ENCODE peak calls at places on chromosomes 11 and 22, in five cellular contexts. X is K562, L is IMR-90, Q is GM12878, W is HepG2. M is an unnamed sample.

GRCh38 chr11:59680287-59681154 is 11.7 kb upstream of the PATL1 start:
- DNase-seq in W (peak; percentile 73), X (peak; percentile 60), L (peak; percentile 83), Q (peak; percentile 20), M (peak; percentile 75)

GRCh38 chr22:21677606-21678443 is 12.0 kb downstream of the PPIL2 start:
- DNase-seq in Q (no peak), W (peak; percentile 91), X (peak; percentile 56), L (no peak), M (no peak)

GRCh38 chr22:49660794-49661781 is 166.6 kb downstream of the BRD1 start:
- DNase-seq in L (no peak), X (no peak), Q (no peak), W (no peak), M (no peak)

GRCh38 chr11:94870422-94870821 is 102.3 kb downstream of the AMOTL1 start:
- DNase-seq in L (no peak), W (no peak), Q (no peak), X (no peak), M (no peak)

GRCh38 chr22:50167689-50168489 is 2.6 kb upstream of the PANX2 start:
- DNase-seq in L (no peak), W (no peak), X (peak; percentile 34), Q (no peak), M (no peak)

GRCh38 chr11:77734890-77735289 is 85.6 kb downstream of the RSF1 start:
- DNase-seq in L (no peak), W (no peak), Q (no peak), X (no peak), M (no peak)

GRCh38 chr11:18634140-18635032 is at the start of gene SPTY2D1:
- DNase-seq in Q (peak; percentile 93), X (peak; percentile 91), W (peak; percentile 99), L (peak; percentile 99), M (peak; percentile 99)

GRCh38 chr11:112697371-112697770 is 263.8 kb upstream of the NCAM1 start:
- DNase-seq in X (no peak), L (no peak), Q (no peak), W (no peak), M (no peak)

GRCh38 chr22:19849800-19850481 is 4.7 kb downstream of the GNB1L start:
- DNase-seq in W (no peak), X (no peak), L (no peak), Q (no peak), M (no peak)

GRCh38 chr11:106956887-106957505 is 61.3 kb downstream of the GUCY1A2 start:
- DNase-seq in L (no peak), W (no peak), Q (no peak), X (no peak), M (no peak)

GRCh38 chr11:74696488-74696887 is 34.7 kb downstream of the CHRDL2 start:
- DNase-seq in L (no peak), X (no peak), Q (no peak), W (no peak), M (peak; percentile 43)

GRCh38 chr11:112173152-112173551 is 2.2 kb upstream of the BCO2 start:
- DNase-seq in X (no peak), L (no peak), W (no peak), Q (no peak), M (no peak)

GRCh38 chr11:113540416-113541330 is 65.5 kb upstream of the DRD2 start:
- DNase-seq in L (no peak), W (no peak), X (no peak), Q (no peak), M (no peak)

GRCh38 chr11:126060651-126061220 is 1.9 kb downstream of the CDON start:
- DNase-seq in W (peak; percentile 45), Q (no peak), L (no peak), X (no peak), M (no peak)

GRCh38 chr11:44709966-44710365 is 16.8 kb upstream of the TSPAN18 start:
- DNase-seq in L (peak; percentile 27), W (no peak), X (no peak), Q (no peak), M (no peak)

GRCh38 chr22:27576413-27576812 is 225.1 kb downstream of the MN1 start:
- DNase-seq in X (no peak), W (no peak), Q (no peak), L (no peak), M (no peak)

GRCh38 chr11:71447791-71448256 is 369 bp downstream of the DHCR7 start:
- DNase-seq in W (no peak), L (no peak), X (peak; percentile 84), Q (no peak), M (no peak)

GRCh38 chr11:37092487-37092886 is 494.5 kb upstream of the RAG2 start:
- DNase-seq in L (no peak), W (no peak), Q (no peak), X (no peak), M (no peak)

GRCh38 chr11:130092661-130093060 is 23.0 kb downstream of the APLP2 start:
- DNase-seq in Q (no peak), W (no peak), X (no peak), L (no peak), M (no peak)

GRCh38 chr11:60810583-60810982 is 25.4 kb downstream of the MS4A10 start:
- DNase-seq in W (no peak), X (no peak), L (no peak), Q (no peak), M (no peak)

GRCh38 chr11:26676641-26677040 is 45.2 kb downstream of the SLC5A12 start:
- DNase-seq in L (no peak), X (no peak), Q (no peak), W (no peak), M (no peak)

GRCh38 chr22:29190915-29191314 is 14.8 kb upstream of the EMID1 start:
- DNase-seq in W (no peak), Q (no peak), X (no peak), L (no peak), M (no peak)

GRCh38 chr22:37043828-37044538 is 7.6 kb upstream of the KCTD17 start:
- DNase-seq in X (peak; percentile 74), W (peak; percentile 77), Q (no peak), L (peak; percentile 28), M (peak; percentile 86)

GRCh38 chr22:50247748-50248147 is 2.9 kb upstream of the TUBGCP6 start:
- DNase-seq in Q (no peak), W (no peak), L (peak; percentile 61), X (peak; percentile 30), M (peak; percentile 54)

GRCh38 chr11:134244593-134244992 is 8.6 kb downstream of the THYN1 start:
- DNase-seq in L (peak; percentile 32), W (peak; percentile 35), Q (no peak), X (peak; percentile 38), M (no peak)

GRCh38 chr11:72712168-72712721 is 38.0 kb upstream of the PDE2A start:
- DNase-seq in L (no peak), X (no peak), W (no peak), Q (no peak), M (no peak)

GRCh38 chr11:84019576-84020194 is 733.5 kb upstream of the CCDC90B start:
- DNase-seq in Q (no peak), L (peak; percentile 48), X (no peak), W (no peak), M (no peak)

GRCh38 chr11:102666331-102666957 is 39.1 kb downstream of the MMP27 start:
- DNase-seq in W (peak; percentile 46), L (peak; percentile 60), Q (no peak), X (peak; percentile 61), M (peak; percentile 13)

GRCh38 chr11:126537492-126537891 is 182.0 kb downstream of the ST3GAL4 start:
- DNase-seq in W (no peak), X (no peak), Q (no peak), L (no peak), M (no peak)

GRCh38 chr11:20021771-20022362 is 138.4 kb downstream of the DBX1 start:
- DNase-seq in W (peak; percentile 61), L (no peak), X (no peak), Q (no peak), M (peak; percentile 73)
- TF ChIP-seq SMC3 in W (no peak), L (no peak), X (no peak), Q (no peak), M (peak; percentile 30)

GRCh38 chr22:18012528-18012927 is 11.8 kb downstream of the MICAL3 start:
- DNase-seq in L (peak; percentile 62), Q (no peak), X (no peak), W (no peak), M (no peak)
- TF ChIP-seq BHLHE40 in L (no peak), Q (no peak), X (no peak), W (no peak), M (no peak)

DNA sequence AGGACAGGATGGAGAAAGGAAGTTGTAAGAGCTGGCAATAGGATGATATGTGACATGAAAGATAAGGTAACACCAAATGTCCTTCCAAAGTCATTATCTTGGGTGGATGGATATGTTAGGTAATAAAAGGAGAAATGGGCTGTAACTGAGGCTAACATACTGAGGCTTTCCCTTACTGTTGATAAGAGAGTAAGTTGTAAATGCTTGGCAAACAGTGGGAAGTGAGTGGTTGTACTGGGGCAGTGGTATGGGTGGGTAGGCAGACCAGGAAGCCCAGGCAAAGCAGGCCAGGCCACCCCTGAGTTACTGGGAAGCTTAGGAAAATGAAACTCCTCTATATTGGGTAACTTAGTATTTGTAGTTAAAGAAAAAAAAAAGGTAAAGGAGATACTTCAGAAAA is 73.7 kb downstream of the ARHGAP42 start:
- DNase-seq in X (no peak), W (no peak), Q (no peak), L (no peak), M (no peak)
- TF ChIP-seq SMC3 in X (no peak), W (no peak), Q (no peak), L (no peak), M (no peak)

GRCh38 chr11:64614927-64615326 is 23.9 kb downstream of the SLC22A12 start:
- DNase-seq in L (no peak), Q (no peak), W (no peak), X (no peak), M (no peak)
- TF ChIP-seq BHLHE40 in L (no peak), Q (no peak), W (no peak), X (no peak), M (no peak)

GRCh38 chr22:46563381-46564083 is 26.1 kb upstream of the CELSR1 start:
- DNase-seq in Q (no peak), X (peak; percentile 78), L (peak; percentile 37), W (peak; percentile 64), M (peak; percentile 68)
- TF ChIP-seq SMC3 in Q (peak; percentile 78), X (peak; percentile 81), L (peak; percentile 69), W (peak; percentile 38), M (peak; percentile 68)

DNA sequence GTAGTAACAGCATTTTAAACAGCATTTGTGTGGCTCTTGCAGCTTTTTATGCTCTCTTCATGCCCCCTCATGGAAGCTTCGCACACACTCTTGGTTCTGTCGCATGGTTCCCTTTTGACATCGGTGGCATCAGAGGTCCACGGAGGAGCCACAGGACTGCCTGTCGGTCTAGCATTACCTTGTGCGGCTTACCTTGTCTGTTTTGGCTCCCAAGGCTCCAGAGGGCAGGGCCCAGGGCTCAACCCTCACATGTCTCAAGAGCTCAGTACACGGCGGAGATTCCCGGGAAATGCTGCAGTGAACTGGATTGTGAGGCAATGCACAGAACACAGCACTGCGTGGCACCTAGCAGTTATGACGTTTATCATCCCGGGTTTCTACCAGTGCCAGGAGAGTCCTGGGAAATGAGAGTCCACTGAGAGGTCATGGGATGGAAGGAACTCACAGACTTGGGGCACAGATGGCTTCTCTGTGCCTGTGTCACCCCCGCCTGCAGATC is 1015.8 kb downstream of the TBC1D22A start:
- DNase-seq in L (no peak), X (no peak), W (no peak), Q (no peak), M (no peak)
- TF ChIP-seq BHLHE40 in L (no peak), X (no peak), W (no peak), Q (no peak), M (no peak)

GRCh38 chr11:45922425-45923082 is at the start of gene LARGE2:
- DNase-seq in X (peak; percentile 92), L (no peak), Q (no peak), W (no peak), M (no peak)
- TF ChIP-seq SMC3 in X (no peak), L (no peak), Q (no peak), W (no peak), M (no peak)

M was measured in A549.